ENCODE peak calls at places on chromosomes 4 and X, in four cellular contexts. V, K, Y and A are unnamed samples.

GRCh38 chr4:112284662-112285411 is 867 bp downstream of the TIFA start:
- DNase-seq in Y (no peak), K (no peak), V (peak; percentile 65), A (no peak)

GRCh38 chr4:122666527-122667245 is 45.8 kb upstream of the IL21 start:
- DNase-seq in K (no peak), Y (no peak), V (no peak), A (no peak)

GRCh38 chrX:43862434-43862833 is 19.8 kb downstream of the MAOB start:
- DNase-seq in V (no peak), Y (no peak), K (no peak), A (no peak)

GRCh38 chr4:152996101-152996500 is 60.0 kb downstream of the FHDC1 start:
- DNase-seq in Y (no peak), K (no peak), V (no peak), A (no peak)

GRCh38 chr4:76308548-76308947 is 2.0 kb downstream of the STBD1 start:
- DNase-seq in K (peak; percentile 83), Y (no peak), V (peak; percentile 30), A (peak; percentile 60)

GRCh38 chr4:150582881-150583286 is 933 bp downstream of the MAB21L2 start:
- DNase-seq in Y (no peak), V (peak; percentile 67), K (no peak), A (peak; percentile 75)

GRCh38 chr4:25845841-25846653 is 16.7 kb downstream of the SEL1L3 start:
- DNase-seq in K (no peak), V (no peak), Y (no peak), A (no peak)

GRCh38 chr4:187668683-187669082 is 326.9 kb upstream of the ZFP42 start:
- DNase-seq in Y (no peak), K (no peak), V (no peak), A (no peak)

GRCh38 chrX:66162331-66162822 is 1.7 kb upstream of the HEPH start:
- DNase-seq in K (no peak), V (no peak), Y (no peak), A (no peak)

GRCh38 chrX:72128881-72129280 is 2.8 kb downstream of the RTL5 start:
- DNase-seq in K (no peak), Y (no peak), V (no peak), A (no peak)

GRCh38 chrX:127879585-127879984 is 172.6 kb downstream of the ACTRT1 start:
- DNase-seq in K (no peak), Y (no peak), V (no peak), A (no peak)

GRCh38 chr4:149914521-149915115 is 99.0 kb upstream of the IQCM start:
- DNase-seq in Y (no peak), K (no peak), V (no peak), A (no peak)

GRCh38 chrX:115393271-115393670 is 103.8 kb downstream of the LUZP4 start:
- DNase-seq in Y (no peak), K (no peak), V (no peak), A (no peak)

GRCh38 chr4:4456351-4456750 is 69.4 kb downstream of the NSG1 start:
- DNase-seq in V (no peak), K (no peak), Y (no peak), A (no peak)

GRCh38 chr4:113825272-113825671 is 63.7 kb upstream of the CAMK2D start:
- DNase-seq in Y (no peak), V (no peak), K (no peak), A (no peak)

GRCh38 chrX:45840411-45840950 is 639.8 kb upstream of the DIPK2B start:
- DNase-seq in Y (no peak), K (no peak), V (no peak), A (no peak)

GRCh38 chrX:30887721-30888120 is 1.3 kb downstream of the TAB3 start:
- DNase-seq in Y (no peak), K (no peak), V (no peak), A (no peak)

GRCh38 chr4:163398238-163398637 is 54.5 kb downstream of the NPY5R start:
- DNase-seq in V (no peak), K (no peak), Y (no peak), A (no peak)

GRCh38 chr4:108030332-108030731 is 40.6 kb downstream of the HADH start:
- DNase-seq in V (no peak), K (no peak), Y (peak; percentile 56), A (no peak)

GRCh38 chr4:141782205-141782604 is 145.8 kb downstream of the IL15 start:
- DNase-seq in Y (no peak), K (no peak), V (no peak), A (no peak)

GRCh38 chrX:17372052-17372451 is 2.9 kb upstream of the NHS start:
- DNase-seq in V (no peak), K (no peak), Y (no peak), A (no peak)

GRCh38 chr4:166386491-166387367 is 513.7 kb downstream of the TLL1 start:
- DNase-seq in K (no peak), V (no peak), Y (no peak), A (no peak)

GRCh38 chr4:13535118-13535517 is 9.2 kb downstream of the NKX3-2 start:
- DNase-seq in Y (no peak), K (no peak), V (no peak), A (no peak)

GRCh38 chr4:113645771-113646455 is 115.6 kb downstream of the CAMK2D start:
- DNase-seq in Y (no peak), K (no peak), V (no peak), A (peak; percentile 35)

GRCh38 chr4:79653871-79654270 is 245.8 kb upstream of the GK2 start:
- DNase-seq in V (no peak), Y (no peak), K (no peak), A (no peak)

GRCh38 chr4:79651516-79651915 is 243.5 kb upstream of the GK2 start:
- DNase-seq in K (no peak), Y (no peak), V (no peak), A (no peak)

GRCh38 chr4:79652232-79652631 is 244.2 kb upstream of the GK2 start:
- DNase-seq in V (no peak), K (no peak), Y (no peak), A (no peak)

GRCh38 chr4:79650794-79651431 is 242.9 kb upstream of the GK2 start:
- DNase-seq in K (no peak), Y (no peak), V (no peak), A (no peak)

DNA sequence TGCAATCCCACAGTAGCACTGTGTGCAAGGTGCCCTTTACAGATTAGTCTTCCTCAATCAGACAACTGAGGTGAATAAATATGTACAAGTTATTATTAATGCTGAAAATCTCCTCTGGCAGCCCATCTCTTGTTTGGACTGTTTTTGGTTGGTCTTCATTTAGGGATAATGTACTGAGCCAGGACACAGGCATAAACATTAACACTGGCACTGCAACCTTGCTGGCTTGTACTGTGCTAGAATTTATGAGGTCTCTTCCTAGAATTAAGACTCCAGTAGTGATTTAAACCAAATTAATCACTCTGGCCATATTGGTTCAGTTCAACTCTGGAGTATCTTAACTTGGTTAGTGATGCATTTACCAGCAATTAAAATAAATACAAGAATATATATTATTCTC is 244.7 kb upstream of the GK2 start:
- DNase-seq in Y (no peak), K (no peak), V (no peak), A (no peak)
- H3K4me3 ChIP-seq in Y (no peak overlapping the region), K (no peak overlapping the region), V (no peak overlapping the region), A (no peak overlapping the region)

GRCh38 chrX:47941423-47941822 is 62.4 kb downstream of the ZNF182 start:
- DNase-seq in Y (no peak), K (no peak), V (no peak), A (no peak)

GRCh38 chrX:47940448-47940847 is 63.3 kb downstream of the ZNF182 start:
- DNase-seq in V (no peak), K (no peak), Y (no peak), A (no peak)

GRCh38 chrX:47936224-47936939 is 67.4 kb downstream of the ZNF182 start:
- DNase-seq in V (no peak), Y (no peak), K (no peak), A (no peak)

GRCh38 chrX:47936940-47937317 is 66.9 kb downstream of the ZNF182 start:
- DNase-seq in V (no peak), K (no peak), Y (no peak), A (no peak)
- H3K4me3 ChIP-seq in V (no peak overlapping the region), K (no peak overlapping the region), Y (no peak overlapping the region), A (no peak overlapping the region)

DNA sequence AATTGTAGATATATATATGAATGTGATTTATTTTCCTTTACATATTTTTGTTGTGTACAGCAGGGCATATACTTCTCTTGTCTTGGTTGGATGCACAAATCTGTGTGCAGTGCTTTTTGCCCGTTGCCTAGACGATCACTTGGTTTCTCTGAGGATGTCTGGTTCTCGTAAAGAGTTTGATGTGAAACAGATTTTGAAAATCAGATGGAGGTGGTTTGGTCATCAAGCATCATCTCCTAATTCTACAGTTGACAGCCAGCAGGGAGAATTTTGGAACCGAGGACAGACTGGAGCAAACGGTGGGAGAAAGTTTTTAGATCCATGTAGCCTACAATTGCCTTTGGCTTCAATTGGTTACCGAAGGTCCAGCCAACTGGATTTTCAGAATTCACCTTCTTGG is 467 bp downstream of the KLHL5 start:
- DNase-seq in K (no peak), Y (no peak), V (no peak), A (no peak)
- H3K4me3 ChIP-seq in K (no peak overlapping the region), Y (no peak overlapping the region), V (no peak overlapping the region), A (no peak overlapping the region)

GRCh38 chrX:103357871-103358270 is 1.6 kb downstream of the TCEAL9 start:
- DNase-seq in V (no peak), Y (no peak), K (no peak), A (no peak)
- H3K4me3 ChIP-seq in V (peak overlapping the region; percentile 96), Y (no peak overlapping the region), K (no peak overlapping the region), A (no peak overlapping the region)